ENCODE peak calls at places on chromosomes 4 and X, in five cellular contexts. One of them, this sample, is unnamed.
A peak's percentile ranks its signal among the peaks of the same experiment; 100 is the strongest.

GRCh38 chr4:18938343-18939109 is 917.0 kb upstream of the LCORL start:
- DNase-seq in foreskin keratinocyte: no peak
- DNase-seq in adipocyte: no peak
- DNase-seq in GM12878: no peak
- DNase-seq in neuronal stem cell: no peak
- DNase-seq in this sample: no peak

GRCh38 chrX:19698125-19698524 is 182.8 kb upstream of the MAP3K15 start:
- DNase-seq in adipocyte: peak; percentile 54
- DNase-seq in GM12878: no peak
- DNase-seq in foreskin keratinocyte: no peak
- DNase-seq in neuronal stem cell: no peak
- DNase-seq in this sample: no peak

GRCh38 chr4:124684301-124684700 is 28.2 kb downstream of the ANKRD50 start:
- DNase-seq in neuronal stem cell: no peak
- DNase-seq in foreskin keratinocyte: no peak
- DNase-seq in GM12878: no peak
- DNase-seq in adipocyte: no peak
- DNase-seq in this sample: no peak

GRCh38 chrX:49209434-49210251 is 9.7 kb upstream of the SYP start:
- DNase-seq in foreskin keratinocyte: no peak
- DNase-seq in GM12878: no peak
- DNase-seq in neuronal stem cell: no peak
- DNase-seq in adipocyte: no peak
- DNase-seq in this sample: no peak

GRCh38 chr4:125833-126232 is 1.5 kb downstream of the ZNF718 start:
- DNase-seq in foreskin keratinocyte: peak; percentile 17
- DNase-seq in neuronal stem cell: no peak
- DNase-seq in GM12878: no peak
- DNase-seq in adipocyte: peak; percentile 0
- DNase-seq in this sample: no peak

GRCh38 chr4:55345980-55346850 is at the start of gene SRD5A3:
- DNase-seq in foreskin keratinocyte: no peak
- DNase-seq in neuronal stem cell: peak; percentile 79
- DNase-seq in adipocyte: peak; percentile 93
- DNase-seq in GM12878: peak; percentile 19
- DNase-seq in this sample: peak; percentile 86

GRCh38 chrX:124223524-124223923 is 108.9 kb upstream of the TEX13D start:
- DNase-seq in foreskin keratinocyte: no peak
- DNase-seq in adipocyte: no peak
- DNase-seq in GM12878: no peak
- DNase-seq in neuronal stem cell: no peak
- DNase-seq in this sample: no peak

GRCh38 chr4:182235016-182235415 is 8.2 kb upstream of the TENM3 start:
- DNase-seq in GM12878: no peak
- DNase-seq in adipocyte: peak; percentile 43
- DNase-seq in foreskin keratinocyte: no peak
- DNase-seq in neuronal stem cell: no peak
- DNase-seq in this sample: no peak

GRCh38 chrX:2351999-2352995 is 148.5 kb downstream of the DHRSX start:
- DNase-seq in GM12878: no peak
- DNase-seq in neuronal stem cell: no peak
- DNase-seq in foreskin keratinocyte: peak; percentile 65
- DNase-seq in adipocyte: peak; percentile 75
- DNase-seq in this sample: peak; percentile 72

GRCh38 chr4:176896211-176896610 is 103.5 kb upstream of the VEGFC start:
- DNase-seq in GM12878: no peak
- DNase-seq in adipocyte: no peak
- DNase-seq in neuronal stem cell: no peak
- DNase-seq in foreskin keratinocyte: no peak
- DNase-seq in this sample: no peak

GRCh38 chr4:176898791-176899190 is 106.1 kb upstream of the VEGFC start:
- DNase-seq in adipocyte: no peak
- DNase-seq in foreskin keratinocyte: no peak
- DNase-seq in neuronal stem cell: no peak
- DNase-seq in GM12878: no peak
- DNase-seq in this sample: no peak

GRCh38 chr4:176897226-176897625 is 104.5 kb upstream of the VEGFC start:
- DNase-seq in GM12878: no peak
- DNase-seq in foreskin keratinocyte: no peak
- DNase-seq in adipocyte: no peak
- DNase-seq in neuronal stem cell: no peak
- DNase-seq in this sample: no peak

GRCh38 chr4:176889776-176890175 is 97.1 kb upstream of the VEGFC start:
- DNase-seq in adipocyte: no peak
- DNase-seq in foreskin keratinocyte: no peak
- DNase-seq in neuronal stem cell: no peak
- DNase-seq in GM12878: no peak
- DNase-seq in this sample: no peak

DNA sequence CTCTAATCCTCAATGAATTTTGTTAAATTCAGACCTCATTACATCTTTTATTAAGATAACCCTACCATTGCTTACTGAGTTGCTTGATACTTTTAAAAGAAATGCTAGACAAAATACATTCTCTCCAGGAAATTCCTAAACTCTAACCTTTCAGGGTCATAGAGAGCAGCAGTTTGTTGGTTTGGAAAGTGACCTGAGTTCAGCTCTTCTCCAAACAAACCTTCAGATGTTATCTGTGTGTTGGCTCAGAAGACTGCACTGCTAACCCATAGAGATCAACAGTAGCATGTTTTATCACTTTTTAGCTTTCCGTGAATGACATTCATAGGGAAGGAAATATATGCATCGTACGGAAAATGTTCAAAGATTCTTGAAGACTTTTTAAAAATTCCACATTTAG is 101.8 kb upstream of the VEGFC start:
- DNase-seq in GM12878: no peak
- DNase-seq in neuronal stem cell: no peak
- DNase-seq in foreskin keratinocyte: no peak
- DNase-seq in adipocyte: no peak
- DNase-seq in this sample: no peak
- H3K27me3 ChIP-seq in GM12878: no peaks in the 10 kb centered on the region
- H3K27me3 ChIP-seq in neuronal stem cell: no peaks in the 10 kb centered on the region
- H3K27me3 ChIP-seq in foreskin keratinocyte: no peaks in the 10 kb centered on the region
- H3K27me3 ChIP-seq in adipocyte: no peaks in the 10 kb centered on the region
- H3K27me3 ChIP-seq in this sample: no peaks in the 10 kb centered on the region

DNA sequence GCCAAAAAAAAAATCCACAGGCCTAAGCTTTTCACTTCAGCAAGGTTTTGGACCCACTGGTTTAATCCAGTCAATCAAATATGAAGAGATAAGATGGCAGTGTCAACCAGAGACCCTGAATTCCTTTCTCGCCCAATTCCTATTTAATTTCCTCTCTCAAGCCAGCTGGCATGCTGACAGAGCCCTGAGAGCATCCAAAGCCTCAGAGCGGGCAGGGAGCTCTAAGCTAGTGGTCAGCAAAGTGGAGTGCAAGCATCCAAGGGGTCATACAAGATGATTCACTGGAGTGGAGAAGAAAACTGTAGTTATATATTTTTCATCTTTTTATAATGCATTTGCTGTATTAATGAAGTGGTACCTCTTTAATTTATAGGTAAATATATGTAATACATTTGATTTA is 37.8 kb upstream of the PRPS2 start:
- DNase-seq in GM12878: no peak
- DNase-seq in neuronal stem cell: no peak
- DNase-seq in foreskin keratinocyte: no peak
- DNase-seq in adipocyte: no peak
- DNase-seq in this sample: no peak
- H3K27me3 ChIP-seq in GM12878: peaks cover 2% of the 10 kb centered on the region
- H3K27me3 ChIP-seq in neuronal stem cell: no peaks in the 10 kb centered on the region
- H3K27me3 ChIP-seq in foreskin keratinocyte: no peaks in the 10 kb centered on the region
- H3K27me3 ChIP-seq in adipocyte: peaks cover 7% of the 10 kb centered on the region
- H3K27me3 ChIP-seq in this sample: no peaks in the 10 kb centered on the region

GRCh38 chrX:140501321-140501720 is 3.5 kb downstream of the SOX3 start:
- DNase-seq in foreskin keratinocyte: no peak
- DNase-seq in adipocyte: no peak
- DNase-seq in GM12878: no peak
- DNase-seq in neuronal stem cell: no peak
- DNase-seq in this sample: no peak

GRCh38 chrX:140503230-140503585 is 1.7 kb downstream of the SOX3 start:
- DNase-seq in foreskin keratinocyte: no peak
- DNase-seq in adipocyte: no peak
- DNase-seq in GM12878: no peak
- DNase-seq in neuronal stem cell: no peak
- DNase-seq in this sample: no peak

GRCh38 chrX:140501940-140502468 is 2.9 kb downstream of the SOX3 start:
- DNase-seq in GM12878: no peak
- DNase-seq in foreskin keratinocyte: no peak
- DNase-seq in adipocyte: no peak
- DNase-seq in neuronal stem cell: no peak
- DNase-seq in this sample: no peak

GRCh38 chrX:140503714-140504351 is 1.0 kb downstream of the SOX3 start:
- DNase-seq in adipocyte: peak; percentile 22
- DNase-seq in neuronal stem cell: no peak
- DNase-seq in foreskin keratinocyte: no peak
- DNase-seq in GM12878: no peak
- DNase-seq in this sample: no peak

DNA sequence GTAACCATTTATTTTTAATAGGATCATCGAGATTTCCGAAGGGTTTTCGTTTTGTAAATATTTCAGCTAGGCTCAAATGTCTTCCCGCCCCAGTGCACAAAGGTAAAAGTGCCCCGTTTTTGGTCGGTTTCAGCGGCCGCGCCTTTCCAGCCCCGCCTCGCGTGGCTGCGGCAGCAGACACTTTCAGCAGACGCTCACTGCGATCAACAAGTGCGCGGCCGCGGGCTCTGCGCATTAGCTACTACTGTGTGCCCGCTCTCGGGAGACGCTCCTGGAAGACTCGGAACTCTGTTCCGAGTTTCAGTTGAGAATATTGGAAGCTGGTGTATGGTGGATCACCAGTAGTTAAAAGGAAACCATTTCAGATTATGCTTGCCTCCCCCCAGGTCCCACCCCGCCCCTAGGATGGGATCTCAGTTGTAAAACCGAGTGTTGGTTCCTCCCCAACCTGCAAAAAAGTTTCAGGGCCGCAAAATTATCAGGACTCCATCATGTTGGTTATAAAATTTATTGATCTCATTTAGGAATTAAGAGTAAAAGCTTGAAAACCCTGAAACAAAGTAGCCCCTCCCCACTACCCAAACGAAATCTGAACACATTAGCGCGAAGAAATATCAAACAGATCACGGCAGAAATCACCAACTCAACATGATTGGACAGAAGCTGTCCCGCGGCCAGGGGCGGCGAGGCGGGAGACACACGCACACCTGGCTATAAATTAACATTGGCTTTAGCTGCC is 2.2 kb downstream of the SOX3 start:
- DNase-seq in foreskin keratinocyte: no peak
- DNase-seq in adipocyte: peak; percentile 7
- DNase-seq in neuronal stem cell: no peak
- DNase-seq in GM12878: no peak
- DNase-seq in this sample: no peak
- H3K27me3 ChIP-seq in foreskin keratinocyte: peaks cover 70% of the 10 kb centered on the region
- H3K27me3 ChIP-seq in adipocyte: peaks cover 80% of the 10 kb centered on the region
- H3K27me3 ChIP-seq in neuronal stem cell: no peaks in the 10 kb centered on the region
- H3K27me3 ChIP-seq in GM12878: no peaks in the 10 kb centered on the region
- H3K27me3 ChIP-seq in this sample: peaks cover 4% of the 10 kb centered on the region

DNA sequence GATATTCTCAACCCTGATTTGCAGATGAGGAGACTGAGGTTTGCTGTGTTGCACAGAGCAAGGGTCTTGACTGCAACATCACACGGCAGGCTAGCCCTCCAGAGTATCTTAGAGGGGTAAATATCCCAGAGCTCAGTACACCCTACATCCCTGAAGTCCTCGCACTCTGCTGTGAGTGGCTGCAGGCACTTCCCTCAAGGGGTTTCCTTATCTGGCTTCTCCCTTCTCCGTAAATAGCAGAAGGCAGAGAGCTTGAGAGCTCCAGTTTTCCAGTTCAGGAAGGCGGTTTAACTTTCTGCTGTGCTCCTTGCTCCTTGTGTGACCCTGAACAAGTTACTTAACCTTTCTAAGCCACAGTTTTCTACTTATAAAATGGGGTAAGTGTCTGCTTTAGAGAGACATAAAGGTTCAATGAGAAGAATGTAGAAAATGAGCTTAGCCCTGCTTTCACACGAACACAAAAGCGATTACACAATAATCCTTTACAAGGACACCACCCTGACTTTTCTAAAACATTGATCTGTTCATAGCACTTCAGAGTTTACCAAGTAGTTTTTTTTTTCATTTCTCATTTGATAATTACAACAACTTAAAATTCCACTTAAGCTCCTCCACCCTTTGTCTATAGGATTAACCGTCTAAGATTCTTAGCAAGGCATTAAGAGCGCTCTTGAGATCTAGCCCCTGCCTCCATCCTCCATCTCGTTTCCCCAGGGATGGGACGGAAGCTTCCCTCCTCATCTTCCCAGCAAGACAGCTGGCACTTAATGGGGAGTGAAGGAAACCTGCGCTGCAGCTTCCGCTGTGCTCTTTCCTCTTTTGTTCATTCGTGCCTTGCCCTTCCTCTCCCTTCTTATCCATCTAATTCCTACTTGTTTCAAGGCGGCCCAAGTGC is 68.4 kb downstream of the TAPT1 start:
- DNase-seq in foreskin keratinocyte: no peak
- DNase-seq in adipocyte: peak; percentile 38
- DNase-seq in GM12878: no peak
- DNase-seq in neuronal stem cell: peak; percentile 43
- DNase-seq in this sample: no peak
- H3K27me3 ChIP-seq in foreskin keratinocyte: no peaks in the 10 kb centered on the region
- H3K27me3 ChIP-seq in adipocyte: no peaks in the 10 kb centered on the region
- H3K27me3 ChIP-seq in GM12878: no peaks in the 10 kb centered on the region
- H3K27me3 ChIP-seq in neuronal stem cell: no peaks in the 10 kb centered on the region
- H3K27me3 ChIP-seq in this sample: no peaks in the 10 kb centered on the region

GRCh38 chr4:8896071-8896470 is 24.4 kb upstream of the HMX1 start:
- DNase-seq in neuronal stem cell: no peak
- DNase-seq in foreskin keratinocyte: no peak
- DNase-seq in GM12878: no peak
- DNase-seq in adipocyte: no peak
- DNase-seq in this sample: no peak

GRCh38 chr4:8893624-8894423 is 22.2 kb upstream of the HMX1 start:
- DNase-seq in foreskin keratinocyte: no peak
- DNase-seq in neuronal stem cell: no peak
- DNase-seq in adipocyte: no peak
- DNase-seq in GM12878: no peak
- DNase-seq in this sample: no peak

GRCh38 chr4:8892556-8893226 is 21.1 kb upstream of the HMX1 start:
- DNase-seq in foreskin keratinocyte: no peak
- DNase-seq in neuronal stem cell: no peak
- DNase-seq in adipocyte: no peak
- DNase-seq in GM12878: no peak
- DNase-seq in this sample: no peak

GRCh38 chr4:8893227-8893623 is 21.6 kb upstream of the HMX1 start:
- DNase-seq in adipocyte: no peak
- DNase-seq in foreskin keratinocyte: no peak
- DNase-seq in GM12878: no peak
- DNase-seq in neuronal stem cell: no peak
- DNase-seq in this sample: no peak

DNA sequence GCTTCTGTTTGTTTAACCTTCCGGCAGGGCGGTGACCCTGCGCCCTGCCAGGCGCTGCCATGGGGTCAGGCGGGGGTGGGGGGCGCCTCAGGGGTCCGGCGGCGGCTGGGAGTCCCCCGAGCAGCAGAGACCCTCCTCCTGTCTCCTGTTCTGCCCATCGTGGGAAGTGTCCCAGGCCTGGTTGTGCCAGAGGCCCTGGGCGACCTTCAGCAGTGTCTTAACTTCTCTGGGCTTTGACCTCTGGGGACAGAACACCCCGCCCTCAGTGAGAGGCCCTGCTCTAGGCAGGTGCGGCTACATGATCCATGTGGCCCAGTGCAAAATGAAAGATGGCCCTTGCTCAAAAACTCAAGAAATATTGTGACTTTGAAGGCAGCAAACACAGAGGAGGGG is 22.8 kb upstream of the HMX1 start:
- DNase-seq in neuronal stem cell: no peak
- DNase-seq in GM12878: no peak
- DNase-seq in adipocyte: no peak
- DNase-seq in foreskin keratinocyte: no peak
- DNase-seq in this sample: no peak
- H3K27me3 ChIP-seq in neuronal stem cell: peaks cover 40% of the 10 kb centered on the region
- H3K27me3 ChIP-seq in GM12878: peaks cover 4% of the 10 kb centered on the region
- H3K27me3 ChIP-seq in adipocyte: peaks cover 47% of the 10 kb centered on the region
- H3K27me3 ChIP-seq in foreskin keratinocyte: peaks cover 50% of the 10 kb centered on the region
- H3K27me3 ChIP-seq in this sample: peaks cover 48% of the 10 kb centered on the region